ENCODE peak calls at places on chromosome 11, in six cellular contexts. E is SK-N-SH, B is GM12891, S is GM12878, J is H1, U is HepG2. G is an unnamed sample.

GRCh38 chr11:63639195-63639832 is 25.1 kb upstream of the PLAAT3 start:
- DNase-seq in B (no peak), J (no peak), U (no peak), E (no peak), S (no peak), G (no peak)

GRCh38 chr11:46122955-46123354 is 1.7 kb upstream of the PHF21A start:
- DNase-seq in E (no peak), B (no peak), U (peak; percentile 27), J (no peak), S (no peak), G (no peak)

GRCh38 chr11:6925636-6926207 is 504 bp upstream of the ZNF215 start:
- DNase-seq in U (no peak), S (no peak), E (no peak), J (no peak), B (no peak), G (no peak)

GRCh38 chr11:125141686-125142535 is 22.6 kb upstream of the PKNOX2 start:
- DNase-seq in J (no peak), E (peak; percentile 87), S (no peak), B (peak; percentile 60), U (no peak), G (peak; percentile 52)

GRCh38 chr11:19553683-19554333 is 158.8 kb upstream of the NAV2 start:
- DNase-seq in E (peak; percentile 80), J (peak; percentile 44), S (no peak), B (peak; percentile 43), U (peak; percentile 49), G (peak; percentile 43)

GRCh38 chr11:114080219-114080618 is 20.7 kb downstream of the ZBTB16 start:
- DNase-seq in J (no peak), S (no peak), U (no peak), B (no peak), E (no peak), G (no peak)

GRCh38 chr11:130813196-130813595 is 103.1 kb downstream of the SNX19 start:
- DNase-seq in J (no peak), E (no peak), B (no peak), S (no peak), U (no peak), G (no peak)

GRCh38 chr11:64796047-64796756 is 6.8 kb downstream of the MAP4K2 start:
- DNase-seq in B (no peak), J (no peak), E (no peak), S (no peak), U (no peak), G (peak; percentile 7)

GRCh38 chr11:6245536-6245935 is 6.6 kb downstream of the CNGA4 start:
- DNase-seq in U (no peak), S (no peak), B (no peak), J (no peak), E (no peak), G (no peak)

GRCh38 chr11:20002312-20003216 is 157.7 kb downstream of the DBX1 start:
- DNase-seq in S (no peak), B (no peak), E (no peak), U (peak; percentile 94), J (no peak), G (no peak)

GRCh38 chr11:12235945-12236743 is 125.8 kb downstream of the MICAL2 start:
- DNase-seq in E (peak; percentile 55), U (peak; percentile 58), J (no peak), S (peak; percentile 48), B (peak; percentile 25), G (no peak)

GRCh38 chr11:24687748-24688147 is 190.9 kb downstream of the LUZP2 start:
- DNase-seq in J (no peak), E (no peak), U (no peak), B (no peak), S (no peak), G (no peak)

GRCh38 chr11:70225629-70226582 is 22.8 kb downstream of the FADD start:
- DNase-seq in J (no peak), B (no peak), E (no peak), U (no peak), S (no peak), G (no peak)

GRCh38 chr11:134716582-134716981 is 304.5 kb upstream of the B3GAT1 start:
- DNase-seq in E (no peak), J (no peak), U (no peak), S (no peak), B (no peak), G (no peak)

GRCh38 chr11:2098691-2099522 is 40.3 kb downstream of the IGF2 start:
- DNase-seq in E (no peak), U (no peak), S (no peak), B (peak; percentile 17), J (no peak), G (no peak)

GRCh38 chr11:1260023-1260501 is 37.2 kb downstream of the MUC5B start:
- DNase-seq in S (no peak), E (peak; percentile 91), U (peak; percentile 37), B (peak; percentile 66), J (no peak), G (no peak)

GRCh38 chr11:9535189-9535781 is 38.2 kb upstream of the WEE1 start:
- DNase-seq in U (peak; percentile 51), J (peak; percentile 64), S (peak; percentile 25), E (peak; percentile 53), B (no peak), G (peak; percentile 42)

GRCh38 chr11:69169479-69169878 is 13.7 kb downstream of the SMIM38 start:
- DNase-seq in J (no peak), E (no peak), S (no peak), U (no peak), B (no peak), G (no peak)

GRCh38 chr11:17531818-17532131 is 12.4 kb downstream of the USH1C start:
- DNase-seq in E (no peak), J (no peak), U (peak; percentile 33), B (no peak), S (no peak), G (no peak)

GRCh38 chr11:73784080-73784634 is 3.5 kb upstream of the MRPL48 start:
- DNase-seq in B (no peak), U (peak; percentile 78), J (no peak), S (no peak), E (no peak), G (no peak)

GRCh38 chr11:73784734-73785133 is 2.9 kb upstream of the MRPL48 start:
- DNase-seq in B (no peak), E (no peak), J (no peak), U (no peak), S (no peak), G (no peak)

GRCh38 chr11:73787051-73787642 is 527 bp upstream of the MRPL48 start:
- DNase-seq in S (no peak), U (no peak), J (no peak), E (no peak), B (no peak), G (no peak)

GRCh38 chr11:73783483-73784020 is 4.1 kb upstream of the MRPL48 start:
- DNase-seq in B (no peak), U (peak; percentile 50), J (no peak), S (no peak), E (no peak), G (no peak)

GRCh38 chr11:73787643-73788537 is at the start of gene MRPL48:
- DNase-seq in S (peak; percentile 72), B (peak; percentile 88), J (peak; percentile 78), E (peak; percentile 96), U (peak; percentile 82), G (peak; percentile 94)
- TF ChIP-seq POLR2AphosphoS5 in S (peak; percentile 92), B (peak; percentile 91), J (peak; percentile 97), E (peak; percentile 84), U (peak; percentile 87), G (peak; percentile 95)

DNA sequence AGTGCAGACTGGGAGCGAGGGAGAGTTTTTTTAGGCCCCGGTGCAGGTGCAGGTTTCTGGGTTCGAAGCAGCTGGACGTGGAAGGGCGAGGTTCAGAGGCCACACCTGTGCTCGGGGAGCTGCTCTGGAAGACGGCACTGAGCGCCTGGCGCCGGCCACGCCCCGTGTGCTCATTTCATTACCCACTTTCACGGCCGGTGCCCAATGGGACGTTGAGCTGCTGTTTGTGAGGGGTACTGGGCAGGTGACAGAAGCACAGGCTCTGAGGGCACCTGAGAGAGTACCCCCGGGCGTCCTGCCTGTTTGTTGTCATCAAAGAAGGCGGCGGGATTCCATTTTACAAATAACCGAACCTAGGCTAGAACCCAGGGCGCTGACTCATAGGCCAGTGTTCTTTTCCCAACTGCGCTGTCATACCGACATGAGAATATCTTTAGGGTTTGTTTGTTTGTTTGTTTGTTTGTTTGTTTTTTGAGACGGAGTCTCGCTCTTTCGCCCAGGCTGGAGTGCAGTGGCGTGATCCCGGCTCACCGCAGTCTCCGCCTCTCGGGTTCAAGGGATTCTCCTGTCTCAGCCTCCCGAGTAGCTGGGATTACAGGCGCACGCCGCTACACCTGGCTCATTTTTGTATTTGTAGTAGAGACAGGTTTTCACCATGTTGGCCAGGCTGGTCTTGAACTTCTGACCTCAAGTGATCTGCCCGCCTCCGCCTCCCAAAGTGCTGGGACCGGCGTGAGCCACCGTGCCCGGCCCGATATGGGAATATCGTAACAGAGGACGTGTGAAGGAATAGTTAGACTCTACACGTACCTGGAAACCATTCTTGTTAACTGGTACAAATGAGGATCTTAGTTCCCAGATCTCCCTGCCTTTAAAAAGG is 16.6 kb upstream of the SPTBN2 start:
- DNase-seq in E (no peak), J (no peak), S (no peak), B (peak; percentile 53), U (no peak), G (peak; percentile 56)
- TF ChIP-seq TAF1 in E (no peak), J (no peak), S (no peak), B (no peak), U (no peak), G (no peak)

GRCh38 chr11:98561216-98561615 is 459.5 kb upstream of the CNTN5 start:
- DNase-seq in S (no peak), B (no peak), U (no peak), E (no peak), J (no peak), G (no peak)
- TF ChIP-seq POLR2AphosphoS5 in S (no peak), B (no peak), U (no peak), E (no peak), J (no peak), G (no peak)

DNA sequence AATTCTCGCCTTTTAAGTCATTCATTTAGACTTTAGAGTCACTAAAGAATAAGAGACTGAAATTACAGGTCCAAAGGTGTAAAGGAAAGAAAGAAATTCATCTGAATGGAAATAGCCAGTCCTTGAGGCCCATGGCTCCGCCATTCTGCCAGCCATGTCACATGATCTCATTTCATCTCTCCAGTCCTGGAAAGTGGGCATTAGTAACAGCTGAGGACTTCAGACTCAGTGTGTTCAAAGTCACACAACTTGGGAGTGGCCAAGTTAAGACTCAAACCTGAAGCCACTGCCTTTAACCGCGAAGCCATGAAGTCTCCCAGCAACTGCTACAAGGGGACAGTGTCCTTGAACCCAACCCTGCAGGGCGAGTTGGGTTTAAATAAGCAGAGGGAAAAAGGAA is 103.7 kb downstream of the PRR5L start:
- DNase-seq in J (no peak), B (no peak), S (no peak), E (no peak), U (no peak), G (no peak)
- TF ChIP-seq TAF1 in J (no peak), B (no peak), S (no peak), E (no peak), U (no peak), G (no peak)

GRCh38 chr11:72038491-72038890 is 39.8 kb downstream of the IL18BP start:
- DNase-seq in E (peak; percentile 52), B (no peak), U (no peak), S (no peak), J (no peak), G (no peak)
- TF ChIP-seq POLR2AphosphoS5 in E (no peak), B (no peak), U (no peak), S (no peak), J (no peak), G (no peak)

G was measured in GM12892.